ENCODE peak calls at places on chromosomes 5 and 9, in five cellular contexts. I is tibial nerve, K is spleen, U is gastrocnemius medialis, F is ovary. T is an unnamed sample.

GRCh38 chr5:26691486-26691885 is 346.9 kb downstream of the CDH9 start:
- DNase-seq in I (no peak), U (no peak), F (no peak), K (no peak), T (no peak)

GRCh38 chr5:59036274-59036961 is 453.5 kb downstream of the RAB3C start:
- DNase-seq in I (peak; percentile 45), F (no peak), K (no peak), U (peak; percentile 80), T (no peak)

GRCh38 chr9:77649109-77649812 is 1.1 kb upstream of the GNA14 start:
- DNase-seq in F (no peak), U (no peak), K (no peak), I (no peak), T (no peak)

GRCh38 chr9:110744753-110745522 is 76.3 kb downstream of the MUSK start:
- DNase-seq in K (no peak), F (peak; percentile 38), U (peak; percentile 56), I (peak; percentile 70), T (no peak)

GRCh38 chr9:126375386-126375785 is 48.8 kb downstream of the MVB12B start:
- DNase-seq in I (no peak), K (no peak), F (no peak), U (no peak), T (no peak)

GRCh38 chr9:134067904-134068741 is at the start of gene BRD3:
- DNase-seq in F (peak; percentile 81), K (peak; percentile 96), U (peak; percentile 74), I (peak; percentile 62), T (peak; percentile 93)

GRCh38 chr5:851076-851475 is 290 bp upstream of the ZDHHC11 start:
- DNase-seq in U (no peak), I (no peak), F (no peak), K (peak; percentile 63), T (no peak)

GRCh38 chr5:172778223-172778814 is 7.3 kb upstream of the DUSP1 start:
- DNase-seq in I (peak; percentile 59), K (no peak), U (peak; percentile 44), F (no peak), T (peak; percentile 23)

GRCh38 chr5:19370655-19371386 is 617.2 kb downstream of the CDH18 start:
- DNase-seq in F (no peak), I (no peak), K (no peak), U (no peak), T (no peak)

DNA sequence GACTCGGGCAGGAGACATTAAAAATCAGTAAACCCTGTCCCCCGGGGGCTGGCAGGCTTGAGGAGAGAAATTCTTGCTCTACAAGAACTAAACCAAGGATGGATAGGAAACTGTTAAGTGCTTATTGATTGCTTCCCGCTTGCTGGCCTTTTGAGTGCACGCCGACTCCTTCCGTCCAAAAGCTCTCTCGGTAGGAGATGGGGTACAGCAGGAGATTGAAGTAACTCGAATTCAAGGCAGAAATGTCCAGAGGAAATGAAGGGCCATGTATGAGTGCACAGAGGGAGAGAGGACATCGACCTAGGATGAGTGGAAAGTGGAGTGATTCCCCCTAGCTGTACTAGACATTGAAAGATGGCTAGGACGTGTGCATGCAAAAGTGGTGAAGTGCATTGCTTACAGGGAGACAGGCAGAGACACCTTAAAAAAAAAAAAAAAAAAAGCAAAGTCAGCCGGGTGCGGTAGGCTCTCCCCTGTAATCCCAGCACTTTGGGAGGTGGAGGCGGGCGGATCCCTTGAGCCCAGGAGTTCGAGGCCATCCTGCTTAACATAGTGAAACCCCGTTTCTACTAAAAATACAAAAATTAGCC is 962 bp downstream of the RECK start:
- DNase-seq in K (no peak), F (no peak), U (no peak), I (no peak), T (peak; percentile 9)
- H3K4me1 ChIP-seq in K (peaks cover 49% of the 10 kb centered on the region), F (peaks cover 5% of the 10 kb centered on the region), U (peaks cover 10% of the 10 kb centered on the region), I (peaks cover 51% of the 10 kb centered on the region), T (peaks cover 45% of the 10 kb centered on the region)

GRCh38 chr9:96183751-96184150 is 118.2 kb downstream of the HSD17B3 start:
- DNase-seq in I (no peak), K (no peak), F (no peak), U (no peak), T (no peak)

GRCh38 chr9:96189995-96190394 is 112.0 kb downstream of the HSD17B3 start:
- DNase-seq in U (no peak), K (no peak), I (no peak), F (no peak), T (no peak)

GRCh38 chr9:96187108-96187695 is 114.8 kb downstream of the HSD17B3 start:
- DNase-seq in U (no peak), K (no peak), F (no peak), I (no peak), T (no peak)

GRCh38 chr9:96186601-96187011 is 115.4 kb downstream of the HSD17B3 start:
- DNase-seq in F (no peak), I (no peak), U (no peak), K (no peak), T (no peak)

GRCh38 chr9:96185518-96186156 is 116.3 kb downstream of the HSD17B3 start:
- DNase-seq in F (no peak), U (no peak), K (no peak), I (no peak), T (no peak)
- H3K9me3 ChIP-seq in F (peaks cover 7% of the 10 kb centered on the region), U (no peaks in the 10 kb centered on the region), K (peaks cover 7% of the 10 kb centered on the region), I (peaks cover 10% of the 10 kb centered on the region), T (peaks cover 7% of the 10 kb centered on the region)

GRCh38 chr9:35488566-35489312 is 1.2 kb upstream of the RUSC2 start:
- DNase-seq in K (no peak), U (no peak), F (no peak), I (no peak), T (no peak)

GRCh38 chr9:35490910-35491465 is 1.1 kb downstream of the RUSC2 start:
- DNase-seq in U (no peak), F (no peak), K (no peak), I (no peak), T (no peak)

GRCh38 chr9:35488019-35488418 is 1.9 kb upstream of the RUSC2 start:
- DNase-seq in I (no peak), F (no peak), K (no peak), U (no peak), T (peak; percentile 32)

GRCh38 chr9:35489313-35490154 is at the start of gene RUSC2:
- DNase-seq in U (peak; percentile 72), I (peak; percentile 69), K (peak; percentile 88), F (peak; percentile 90), T (peak; percentile 91)

GRCh38 chr9:35490155-35490909 is 421 bp downstream of the RUSC2 start:
- DNase-seq in K (peak; percentile 82), F (peak; percentile 67), I (no peak), U (peak; percentile 14), T (peak; percentile 38)
- TF ChIP-seq POLR2A in K (no peak), F (no peak), I (no peak), U (peak; percentile 49), T (no peak)

GRCh38 chr5:124669956-124670671 is 76.3 kb downstream of the ZNF608 start:
- DNase-seq in U (no peak), K (no peak), F (no peak), I (no peak), T (no peak)
- H3K4me1 ChIP-seq in U (peaks cover 48% of the 10 kb centered on the region), K (no peaks in the 10 kb centered on the region), F (peaks cover 3% of the 10 kb centered on the region), I (peaks cover 44% of the 10 kb centered on the region), T (peaks cover 3% of the 10 kb centered on the region)

DNA sequence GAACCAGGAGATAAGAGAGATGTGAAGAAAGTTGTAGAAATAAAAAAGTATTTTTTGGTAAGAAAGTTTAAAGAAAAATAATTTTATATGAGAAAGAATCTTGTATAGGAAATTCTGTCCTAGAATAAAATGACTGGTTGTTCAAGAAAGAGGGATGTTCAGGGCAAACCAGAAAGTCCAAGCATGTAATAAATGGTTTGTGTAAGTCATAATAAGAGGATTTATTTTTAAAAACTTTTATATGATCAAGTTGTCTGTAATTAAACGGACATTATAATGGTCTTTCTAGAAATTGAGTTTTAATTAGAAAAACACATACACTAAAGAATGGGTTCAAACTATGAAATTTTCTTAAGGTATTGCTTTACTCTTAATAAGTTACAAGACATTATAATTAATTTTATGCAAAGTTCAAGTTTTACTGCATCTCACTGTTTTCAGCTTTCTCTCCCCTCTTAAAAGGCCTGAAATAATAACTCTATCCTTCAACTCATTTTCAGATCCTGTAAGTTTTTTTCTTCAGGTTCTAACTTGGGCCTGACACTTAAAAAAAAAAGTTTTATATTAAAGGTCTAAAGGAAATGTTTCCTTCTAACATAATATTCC is 56.1 kb upstream of the ZNF300 start:
- DNase-seq in K (no peak), F (no peak), I (no peak), U (no peak), T (no peak)
- H3K9me3 ChIP-seq in K (peaks cover 29% of the 10 kb centered on the region), F (no peaks in the 10 kb centered on the region), I (peaks cover 7% of the 10 kb centered on the region), U (no peaks in the 10 kb centered on the region), T (no peaks in the 10 kb centered on the region)

T was measured in heart left ventricle.